ENCODE peak calls at places on chromosome 1, in five cellular contexts. C, I, Q, Y and X are unnamed samples.

GRCh38 chr1:107990606-107991005 is 25.6 kb upstream of the VAV3 start:
- DNase-seq in C (no peak), I (no peak), Q (no peak), Y (no peak), X (no peak)

GRCh38 chr1:1630191-1630964 is 1.6 kb upstream of the MMP23B start:
- DNase-seq in C (no peak), I (no peak), Q (peak), Y (no peak), X (no peak)

GRCh38 chr1:35901235-35901634 is 18.2 kb downstream of the AGO1 start:
- DNase-seq in C (no peak), I (no peak), Q (no peak), Y (no peak), X (no peak)

GRCh38 chr1:220067246-220068204 is 21.2 kb upstream of the EPRS1 start:
- DNase-seq in C (no peak), I (peak), Q (no peak), Y (no peak), X (no peak)

GRCh38 chr1:243254233-243254926 is 701 bp downstream of the CEP170 start:
- DNase-seq in C (peak), I (no peak), Q (peak), Y (peak), X (peak)

GRCh38 chr1:29555043-29555620 is 318.8 kb downstream of the PTPRU start:
- DNase-seq in C (no peak), I (no peak), Q (no peak), Y (no peak), X (no peak)

GRCh38 chr1:235648407-235648907 is 1.1 kb downstream of the GNG4 start:
- DNase-seq in C (peak), I (no peak), Q (no peak), Y (peak), X (peak)

GRCh38 chr1:10900691-10901090 is 104.2 kb upstream of the CASZ1 start:
- DNase-seq in C (no peak), I (no peak), Q (no peak), Y (no peak), X (no peak)

GRCh38 chr1:76430532-76430931 is 356.0 kb downstream of the ST6GALNAC3 start:
- DNase-seq in C (no peak), I (no peak), Q (no peak), Y (no peak), X (no peak)

GRCh38 chr1:34199927-34200326 is 23.2 kb downstream of the C1orf94 start:
- DNase-seq in C (peak), I (no peak), Q (no peak), Y (no peak), X (no peak)

GRCh38 chr1:228021526-228022030 is 14.8 kb downstream of the WNT3A start:
- DNase-seq in C (no peak), I (no peak), Q (no peak), Y (no peak), X (no peak)

GRCh38 chr1:41109316-41110263 is 88.1 kb upstream of the SLFNL1 start:
- DNase-seq in C (peak), I (peak), Q (no peak), Y (no peak), X (no peak)

GRCh38 chr1:234604726-234605492 is 5.1 kb downstream of the IRF2BP2 start:
- DNase-seq in C (no peak), I (no peak), Q (no peak), Y (no peak), X (no peak)

GRCh38 chr1:166152977-166153376 is 13.8 kb downstream of the FAM78B start:
- DNase-seq in C (no peak), I (no peak), Q (no peak), Y (no peak), X (no peak)

GRCh38 chr1:216221260-216221700 is 202.0 kb downstream of the USH2A start:
- DNase-seq in C (peak), I (peak), Q (peak), Y (peak), X (peak)

GRCh38 chr1:150613061-150613920 is 16.1 kb downstream of the ENSA start:
- DNase-seq in C (peak), I (peak), Q (no peak), Y (peak), X (no peak)